ENCODE peak calls at places on chromosome 22, in four cellular contexts. T is activated CD4-positive, CD25-positive, alpha-beta regulatory T cell treated with anti-CD3 and anti-CD28 coated beads, Interleukin-2, amount 50 U/mL, for 72 hours; S is stimulated activated CD4-positive, alpha-beta T cell treated with anti-CD3 and anti-CD28 coated beads, Interleukin-1b, Interleukin-23, amount 100 ng/mL, for 1 hour; V is H54. A is an unnamed sample.

GRCh38 chr22:42179616-42180015 is 49.0 kb upstream of the CYP2D6 start:
- DNase-seq in T (no peak), V (peak; percentile 56), S (no peak), A (peak; percentile 63)

GRCh38 chr22:37154925-37155712 is 5.4 kb upstream of the IL2RB start:
- DNase-seq in T (no peak), V (no peak), S (no peak), A (no peak)

GRCh38 chr22:37426532-37427127 is 649 bp downstream of the ELFN2 start:
- DNase-seq in S (no peak), V (no peak), T (no peak), A (no peak)

GRCh38 chr22:23575601-23576000 is 4.5 kb downstream of the IGLL1 start:
- DNase-seq in V (no peak), T (no peak), S (no peak), A (no peak)

GRCh38 chr22:46245515-46245914 is 4.6 kb downstream of the CDPF1 start:
- DNase-seq in V (no peak), S (no peak), T (no peak), A (no peak)

GRCh38 chr22:27853404-27853803 is 51.8 kb upstream of the MN1 start:
- DNase-seq in V (no peak), T (no peak), S (no peak), A (no peak)

GRCh38 chr22:38314140-38314991 is 2.9 kb downstream of the CSNK1E start:
- DNase-seq in T (no peak), V (no peak), S (no peak), A (no peak)

GRCh38 chr22:49814856-49815255 is 12.8 kb downstream of the BRD1 start:
- DNase-seq in V (no peak), S (no peak), T (no peak), A (no peak)

GRCh38 chr22:40178417-40179409 is 988 bp downstream of the TNRC6B start:
- DNase-seq in S (no peak), V (no peak), T (peak; percentile 44), A (peak; percentile 10)

GRCh38 chr22:40853961-40854360 is 2.5 kb downstream of the ST13 start:
- DNase-seq in S (no peak), V (no peak), T (no peak), A (no peak)

GRCh38 chr22:23397008-23397617 is 183.0 kb downstream of the IGLL1 start:
- DNase-seq in V (no peak), T (no peak), S (no peak), A (no peak)

GRCh38 chr22:46967445-46968358 is 205.3 kb downstream of the TBC1D22A start:
- DNase-seq in T (no peak), S (no peak), V (peak; percentile 53), A (no peak)

GRCh38 chr22:47032956-47033647 is 270.7 kb downstream of the TBC1D22A start:
- DNase-seq in T (no peak), S (no peak), V (no peak), A (no peak)

GRCh38 chr22:45948081-45948648 is 28.8 kb downstream of the WNT7B start:
- DNase-seq in S (no peak), T (no peak), V (no peak), A (no peak)

GRCh38 chr22:28395920-28396447 is 283.7 kb downstream of the TTC28 start:
- DNase-seq in V (no peak), S (no peak), T (no peak), A (no peak)

GRCh38 chr22:33350391-33350955 is 292.3 kb upstream of the SYN3 start:
- DNase-seq in T (no peak), V (no peak), S (no peak), A (no peak)

GRCh38 chr22:26172389-26172990 is 3.2 kb downstream of the SEZ6L start:
- DNase-seq in S (no peak), T (no peak), V (peak; percentile 16), A (peak; percentile 6)

GRCh38 chr22:26751217-26751616 is 93.8 kb downstream of the MIAT start:
- DNase-seq in S (no peak), V (no peak), T (no peak), A (no peak)

GRCh38 chr22:25144522-25144921 is 55.1 kb upstream of the CRYBB3 start:
- DNase-seq in T (no peak), V (no peak), S (no peak), A (no peak)